ENCODE peak calls at places on chromosomes 5 and 9, in four cellular contexts. N, Z, Y and A are unnamed samples.

GRCh38 chr5:134463991-134464760 is 52.5 kb upstream of the CDKN2AIPNL start:
- DNase-seq in N (no peak), Z (no peak), Y (no peak), A (no peak)

GRCh38 chr5:58849995-58850667 is 267.3 kb downstream of the RAB3C start:
- DNase-seq in N (no peak), Z (peak), Y (peak), A (no peak)

GRCh38 chr5:97388794-97389193 is 205.7 kb upstream of the RIOK2 start:
- DNase-seq in N (no peak), Z (no peak), Y (no peak), A (no peak)

GRCh38 chr5:16480821-16481538 is 15.4 kb upstream of the ZNF622 start:
- DNase-seq in N (no peak), Z (peak), Y (no peak), A (no peak)

GRCh38 chr9:135038826-135039225 is 48.6 kb upstream of the OLFM1 start:
- DNase-seq in N (no peak), Z (no peak), Y (no peak), A (no peak)

GRCh38 chr9:4349841-4350418 is 50.1 kb upstream of the GLIS3 start:
- DNase-seq in N (no peak), Z (no peak), Y (no peak), A (no peak)

GRCh38 chr9:127519301-127520166 is 68.2 kb downstream of the LRSAM1 start:
- DNase-seq in N (peak), Z (peak), Y (no peak), A (no peak)

GRCh38 chr5:107466233-107466769 is 204.4 kb downstream of the EFNA5 start:
- DNase-seq in N (no peak), Z (peak), Y (peak), A (peak)

GRCh38 chr5:39076757-39077475 is 2.7 kb upstream of the RICTOR start:
- DNase-seq in N (no peak), Z (peak), Y (no peak), A (no peak)

GRCh38 chr5:9661316-9662015 is 31.3 kb upstream of the TAS2R1 start:
- DNase-seq in N (no peak), Z (no peak), Y (no peak), A (no peak)

GRCh38 chr9:68844623-68845612 is 139.9 kb downstream of the PIP5K1B start:
- DNase-seq in N (peak), Z (no peak), Y (no peak), A (no peak)

GRCh38 chr5:131607903-131608540 is 27.0 kb downstream of the RAPGEF6 start:
- DNase-seq in N (no peak), Z (no peak), Y (no peak), A (no peak)

GRCh38 chr9:85700330-85700729 is 41.4 kb downstream of the AGTPBP1 start:
- DNase-seq in N (no peak), Z (no peak), Y (no peak), A (no peak)

GRCh38 chr5:149216515-149216914 is 55.1 kb upstream of the AFAP1L1 start:
- DNase-seq in N (no peak), Z (no peak), Y (no peak), A (no peak)

DNA sequence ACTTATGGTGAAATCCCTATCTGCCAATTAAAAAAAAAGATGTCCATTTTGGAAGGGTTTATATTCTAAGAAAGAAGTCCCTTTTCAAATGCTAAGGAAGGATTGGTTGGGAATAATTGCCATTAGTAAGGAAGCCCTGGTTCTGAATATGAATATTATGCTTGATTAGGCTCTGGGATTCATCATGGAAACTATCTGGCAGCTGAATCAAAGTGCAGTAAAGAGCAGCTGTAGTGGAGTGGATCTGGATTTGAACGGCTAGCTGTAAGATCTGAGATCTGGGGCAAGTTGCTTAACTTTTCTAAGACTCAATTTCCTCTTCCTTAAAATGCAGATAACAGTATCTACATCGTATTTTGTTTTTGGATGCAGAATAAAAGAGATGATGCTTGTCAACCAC is 10.5 kb downstream of the IL12B start:
- DNase-seq in N (no peak), Z (no peak), Y (no peak), A (no peak)
- H3K27ac ChIP-seq in N (no peak), Z (no peak), Y (no peak), A (no peak)

GRCh38 chr5:1322955-1323802 is 21.7 kb downstream of the CLPTM1L start:
- DNase-seq in N (no peak), Z (no peak), Y (no peak), A (no peak)
- H3K27ac ChIP-seq in N (no peak), Z (no peak), Y (no peak), A (no peak)

GRCh38 chr5:132813599-132814440 is 718 bp downstream of the SOWAHA start:
- DNase-seq in N (no peak), Z (no peak), Y (no peak), A (no peak)
- H3K27ac ChIP-seq in N (no peak), Z (no peak), Y (no peak), A (no peak)

GRCh38 chr9:109314011-109314531 is 6.8 kb downstream of the EPB41L4B start:
- DNase-seq in N (no peak), Z (no peak), Y (no peak), A (no peak)
- H3K27ac ChIP-seq in N (no peak), Z (no peak), Y (no peak), A (no peak)

GRCh38 chr5:136079195-136079985 is 50.6 kb downstream of the TGFBI start:
- DNase-seq in N (no peak), Z (no peak), Y (no peak), A (no peak)

GRCh38 chr5:136080483-136081180 is 51.8 kb downstream of the TGFBI start:
- DNase-seq in N (peak), Z (peak), Y (peak), A (no peak)

GRCh38 chr5:136082390-136083193 is 50.1 kb upstream of the SMAD5 start:
- DNase-seq in N (peak), Z (peak), Y (peak), A (no peak)

GRCh38 chr5:136080113-136080482 is 51.3 kb downstream of the TGFBI start:
- DNase-seq in N (no peak), Z (peak), Y (no peak), A (no peak)

GRCh38 chr5:136081192-136081591 is 51.5 kb upstream of the SMAD5 start:
- DNase-seq in N (no peak), Z (no peak), Y (no peak), A (no peak)
- H3K27ac ChIP-seq in N (no peak), Z (peak), Y (no peak), A (no peak)